ENCODE peak calls at places on chromosomes 13 and 19, in ten cellular contexts. H, F, B, S, Q, E, C, X, W and U are unnamed samples.

GRCh38 chr19:29045708-29046107 is 167.2 kb downstream of the UQCRFS1 start:
- DNase-seq in H (no peak), F (no peak), B (no peak), S (no peak), Q (no peak), E (no peak), C (peak; percentile 34), X (no peak), W (no peak), U (no peak)

GRCh38 chr13:39451301-39451700 is 151.7 kb downstream of the LHFPL6 start:
- DNase-seq in H (no peak), F (no peak), B (no peak), S (no peak), Q (no peak), E (no peak), C (no peak), X (no peak), W (no peak), U (no peak)

GRCh38 chr13:97875218-97875617 is 78.3 kb upstream of the IPO5 start:
- DNase-seq in H (no peak), F (no peak), B (no peak), S (no peak), Q (no peak), E (no peak), C (no peak), X (no peak), W (no peak), U (no peak)

GRCh38 chr13:99971576-99972189 is at the start of gene ZIC5:
- DNase-seq in H (no peak), F (no peak), B (no peak), S (no peak), Q (no peak), E (no peak), C (peak; percentile 95), X (peak; percentile 86), W (peak; percentile 61), U (no peak)

GRCh38 chr19:19268453-19269385 is 4.4 kb downstream of the TM6SF2 start:
- DNase-seq in H (no peak), F (no peak), B (no peak), S (no peak), Q (no peak), E (no peak), C (no peak), X (no peak), W (no peak), U (no peak)

GRCh38 chr13:46288570-46289259 is 77.0 kb downstream of the LRRC63 start:
- DNase-seq in H (no peak), F (no peak), B (peak; percentile 49), S (no peak), Q (no peak), E (no peak), C (no peak), X (no peak), W (no peak), U (peak; percentile 59)

GRCh38 chr19:47726467-47726866 is 13.2 kb downstream of the EHD2 start:
- DNase-seq in H (no peak), F (no peak), B (no peak), S (no peak), Q (no peak), E (no peak), C (no peak), X (no peak), W (no peak), U (no peak)

GRCh38 chr19:10861118-10861651 is 10.2 kb upstream of the CARM1 start:
- DNase-seq in H (no peak), F (no peak), B (peak; percentile 14), S (no peak), Q (no peak), E (peak; percentile 45), C (peak; percentile 88), X (peak; percentile 61), W (peak; percentile 44), U (no peak)

GRCh38 chr13:23934481-23934880 is 37.2 kb upstream of the C1QTNF9B start:
- DNase-seq in H (no peak), F (no peak), B (no peak), S (no peak), Q (no peak), E (no peak), C (no peak), X (no peak), W (no peak), U (no peak)

GRCh38 chr13:46679369-46680180 is 117.4 kb downstream of the ESD start:
- DNase-seq in H (no peak), F (peak; percentile 78), B (peak; percentile 60), S (no peak), Q (no peak), E (peak; percentile 42), C (no peak), X (no peak), W (no peak), U (peak; percentile 64)

GRCh38 chr19:4531562-4532165 is 3.4 kb downstream of the PLIN5 start:
- DNase-seq in H (no peak), F (no peak), B (no peak), S (no peak), Q (no peak), E (no peak), C (no peak), X (no peak), W (no peak), U (no peak)

GRCh38 chr19:50649433-50650391 is at the start of gene C19orf81:
- DNase-seq in H (no peak), F (no peak), B (no peak), S (no peak), Q (no peak), E (no peak), C (peak; percentile 93), X (peak; percentile 61), W (no peak), U (no peak)

GRCh38 chr19:3365447-3366103 is 808 bp upstream of the NFIC start:
- DNase-seq in H (no peak), F (no peak), B (no peak), S (peak; percentile 75), Q (peak; percentile 86), E (peak; percentile 66), C (no peak), X (peak; percentile 64), W (no peak), U (no peak)

GRCh38 chr19:23470873-23471555 is 75.7 kb upstream of the ZNF91 start:
- DNase-seq in H (peak; percentile 21), F (no peak), B (no peak), S (no peak), Q (no peak), E (peak; percentile 34), C (peak; percentile 38), X (no peak), W (no peak), U (no peak)

GRCh38 chr13:106114981-106115554 is 420.4 kb downstream of the EFNB2 start:
- DNase-seq in H (no peak), F (no peak), B (no peak), S (no peak), Q (no peak), E (no peak), C (no peak), X (no peak), W (no peak), U (no peak)

DNA sequence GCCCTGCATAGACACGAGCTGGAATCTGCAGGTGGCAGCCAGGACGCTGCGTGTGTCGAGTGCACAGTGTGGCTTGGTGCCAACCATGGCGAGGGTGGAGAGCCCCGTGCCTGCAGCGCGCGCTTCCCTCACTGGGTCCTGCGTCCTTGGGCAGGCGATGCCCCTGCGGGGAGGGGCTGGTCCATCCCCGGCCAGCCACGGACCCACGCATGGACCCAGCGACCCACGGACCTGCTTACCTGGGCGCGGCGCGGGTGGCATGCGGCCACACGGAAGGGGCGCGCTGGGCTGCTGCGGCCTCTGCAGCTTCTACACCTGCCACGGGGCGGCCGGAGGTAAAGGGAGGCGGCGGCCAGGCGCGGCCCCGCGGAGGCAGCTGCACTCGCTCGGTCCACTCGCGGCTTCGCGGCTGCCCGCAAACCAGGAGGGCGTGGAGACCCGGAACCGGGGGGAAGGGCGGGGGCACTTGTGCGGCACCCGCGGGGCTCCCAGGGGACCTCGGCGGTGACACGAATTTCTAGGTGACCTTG is 569 bp upstream of the MCF2L start:
- DNase-seq in H (peak; percentile 43), F (no peak), B (peak; percentile 74), S (peak; percentile 64), Q (peak; percentile 42), E (peak; percentile 70), C (peak; percentile 79), X (no peak), W (no peak), U (peak; percentile 61)
- TF ChIP-seq CTCF in H (peak; percentile 19), F (no peak), B (peak; percentile 9), S (no peak), Q (no peak), E (no peak), C (peak; percentile 66), X (peak; percentile 7), W (peak; percentile 44), U (no peak)

GRCh38 chr13:36337938-36338337 is 8.3 kb downstream of the SPART start:
- DNase-seq in H (no peak), F (no peak), B (no peak), S (no peak), Q (no peak), E (no peak), C (no peak), X (no peak), W (no peak), U (no peak)
- TF ChIP-seq CTCF in H (no peak), F (no peak), B (no peak), S (no peak), Q (no peak), E (no peak), C (peak; percentile 53), X (no peak), W (no peak), U (no peak)

DNA sequence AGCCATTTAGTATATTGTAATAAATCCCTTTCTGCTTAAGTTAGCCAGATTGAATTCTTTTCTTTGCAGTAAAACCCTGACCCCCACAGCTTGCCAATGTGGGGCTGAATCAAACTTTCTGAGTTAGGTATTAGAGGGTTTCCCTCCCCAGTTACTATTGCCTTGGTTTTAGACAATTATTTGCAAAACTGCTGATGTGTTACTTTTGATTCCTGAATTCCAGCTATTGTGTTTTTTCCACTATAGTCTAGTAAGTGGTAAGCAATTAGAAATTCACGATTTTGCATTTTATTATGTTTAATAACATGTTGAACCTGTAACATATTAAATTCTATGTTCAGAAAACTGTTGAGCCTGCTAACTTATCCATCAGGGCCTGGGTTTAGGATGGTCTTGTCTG is 391.5 kb downstream of the DLEU7 start:
- DNase-seq in H (no peak), F (no peak), B (no peak), S (no peak), Q (no peak), E (no peak), C (no peak), X (no peak), W (no peak), U (no peak)
- TF ChIP-seq CTCF in H (no peak), F (no peak), B (no peak), S (no peak), Q (no peak), E (no peak), C (no peak), X (no peak), W (no peak), U (no peak)

DNA sequence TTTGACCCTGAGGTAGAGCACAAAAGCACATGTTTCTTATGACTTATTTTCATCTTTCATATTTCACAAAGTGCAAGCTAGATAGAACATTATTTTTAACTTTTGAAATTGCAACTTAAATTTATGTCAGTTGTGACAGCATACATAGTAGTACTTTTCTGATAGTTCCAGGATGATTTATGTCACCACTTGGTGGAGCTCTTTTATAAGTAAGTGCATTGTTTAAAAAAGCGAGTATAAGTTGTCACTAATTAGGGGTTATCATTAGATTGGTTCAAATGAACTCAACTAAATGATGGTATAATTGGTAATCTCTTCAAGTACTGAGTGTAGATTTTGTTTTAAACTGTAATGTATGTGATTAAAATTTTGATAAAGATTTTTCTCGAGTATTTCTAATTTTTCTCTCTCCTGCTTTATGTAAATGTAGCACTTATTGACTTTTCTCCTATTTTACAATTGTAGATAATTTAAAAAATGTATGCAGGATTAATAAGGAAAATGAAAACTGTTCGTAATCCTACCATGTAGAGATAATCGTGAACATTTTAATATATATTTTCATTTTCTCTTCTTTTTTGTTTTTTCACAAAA is 31.1 kb downstream of the RB1 start:
- DNase-seq in H (no peak), F (no peak), B (peak; percentile 30), S (no peak), Q (no peak), E (no peak), C (no peak), X (no peak), W (no peak), U (peak; percentile 33)
- TF ChIP-seq CTCF in H (peak; percentile 39), F (peak; percentile 20), B (peak; percentile 58), S (peak; percentile 41), Q (peak; percentile 66), E (peak; percentile 44), C (peak; percentile 84), X (no peak), W (peak; percentile 68), U (peak; percentile 24)